ENCODE peak calls at places on chromosome 9, in four cellular contexts. L is fibroblast of the aortic adventitia, C is cardiac fibroblast, O is neuronal stem cell. G is an unnamed sample.

GRCh38 chr9:130023147-130023787 is 19.7 kb downstream of the FNBP1 start:
- DNase-seq in O (no peak), L (peak; percentile 36), C (no peak), G (no peak)

GRCh38 chr9:18472915-18473314 is 1.0 kb upstream of the ADAMTSL1 start:
- DNase-seq in C (peak; percentile 79), O (no peak), L (peak; percentile 76), G (no peak)

GRCh38 chr9:16337322-16338029 is 533.0 kb downstream of the BNC2 start:
- DNase-seq in C (peak; percentile 76), O (no peak), L (peak; percentile 92), G (peak; percentile 96)

GRCh38 chr9:85401998-85402397 is 339.8 kb downstream of the AGTPBP1 start:
- DNase-seq in C (no peak), O (no peak), L (no peak), G (peak; percentile 41)

GRCh38 chr9:98488578-98489312 is 220.0 kb downstream of the GABBR2 start:
- DNase-seq in O (no peak), L (peak; percentile 93), C (peak; percentile 87), G (peak; percentile 95)

GRCh38 chr9:3954228-3954949 is 345.5 kb downstream of the GLIS3 start:
- DNase-seq in L (no peak), C (no peak), O (peak; percentile 75), G (no peak)

GRCh38 chr9:15308511-15308910 is 1.5 kb upstream of the TTC39B start:
- DNase-seq in C (peak; percentile 53), O (no peak), L (peak; percentile 66), G (peak; percentile 73)

GRCh38 chr9:6305954-6306563 is 22.1 kb upstream of the TPD52L3 start:
- DNase-seq in L (peak; percentile 82), C (peak; percentile 78), O (peak; percentile 8), G (peak; percentile 54)

GRCh38 chr9:73265876-73266275 is 114.2 kb downstream of the ANXA1 start:
- DNase-seq in C (no peak), O (no peak), L (no peak), G (no peak)

GRCh38 chr9:4065054-4065453 is 234.8 kb downstream of the GLIS3 start:
- DNase-seq in O (no peak), L (no peak), C (no peak), G (no peak)

GRCh38 chr9:93254806-93255519 is 71.0 kb downstream of the WNK2 start:
- DNase-seq in O (no peak), C (no peak), L (no peak), G (no peak)

GRCh38 chr9:16532681-16533450 is 337.6 kb downstream of the BNC2 start:
- DNase-seq in L (peak; percentile 80), C (peak; percentile 86), O (no peak), G (peak; percentile 76)

GRCh38 chr9:73229543-73229942 is 77.9 kb downstream of the ANXA1 start:
- DNase-seq in O (no peak), C (no peak), L (no peak), G (no peak)

GRCh38 chr9:106869458-106869857 is 6.5 kb downstream of the ZNF462 start:
- DNase-seq in L (peak; percentile 77), O (no peak), C (peak; percentile 88), G (no peak)

GRCh38 chr9:117114768-117115167 is 300.1 kb downstream of the ASTN2 start:
- DNase-seq in O (no peak), L (no peak), C (no peak), G (no peak)

GRCh38 chr9:104976196-104976595 is 48.2 kb upstream of the ABCA1 start:
- DNase-seq in L (no peak), C (no peak), O (no peak), G (no peak)

GRCh38 chr9:5626727-5627634 is 1.9 kb upstream of the RIC1 start:
- DNase-seq in O (no peak), L (peak; percentile 93), C (peak; percentile 95), G (peak; percentile 86)

GRCh38 chr9:13688223-13688989 is 408.9 kb upstream of the MPDZ start:
- DNase-seq in O (peak; percentile 61), C (peak; percentile 30), L (no peak), G (peak; percentile 5)

GRCh38 chr9:124040935-124041816 is 29.6 kb downstream of the LHX2 start:
- DNase-seq in O (no peak), C (peak; percentile 32), L (no peak), G (peak; percentile 38)

GRCh38 chr9:127783111-127783621 is 2.7 kb upstream of the CDK9 start:
- DNase-seq in C (no peak), O (no peak), L (no peak), G (no peak)
- H3K4me3 ChIP-seq in C (no peak overlapping the region), O (no peak overlapping the region), L (no peak overlapping the region), G (no peak overlapping the region)

GRCh38 chr9:136533775-136534157 is 12.1 kb downstream of the NOTCH1 start:
- DNase-seq in L (no peak), O (no peak), C (no peak), G (no peak)
- H3K4me3 ChIP-seq in L (no peak overlapping the region), O (no peak overlapping the region), C (no peak overlapping the region), G (no peak overlapping the region)

GRCh38 chr9:109440117-109440515 is 58.0 kb downstream of the PTPN3 start:
- DNase-seq in O (no peak), L (no peak), C (no peak), G (no peak)
- H3K4me3 ChIP-seq in O (no peak overlapping the region), L (no peak overlapping the region), C (no peak overlapping the region), G (no peak overlapping the region)

GRCh38 chr9:87301381-87301780 is 196.3 kb upstream of the DAPK1 start:
- DNase-seq in L (no peak), O (no peak), C (no peak), G (no peak)
- H3K4me3 ChIP-seq in L (no peak overlapping the region), O (no peak overlapping the region), C (no peak overlapping the region), G (no peak overlapping the region)

G was measured in foreskin fibroblast.